ENCODE peak calls at places on chromosomes 16 and 17, in ten cellular contexts. Z, C, Q, G, E, T, L, J, B and W are unnamed samples.

GRCh38 chr17:3002538-3003301 is 60.7 kb downstream of the OR1D5 start:
- DNase-seq in Z (no peak), C (peak; percentile 28), Q (peak; percentile 49), G (no peak), E (no peak), T (no peak), L (no peak), J (no peak), B (no peak), W (no peak)

GRCh38 chr17:61408151-61409041 is 8.8 kb downstream of the TBX2 start:
- DNase-seq in Z (peak; percentile 1), C (peak; percentile 11), Q (no peak), G (peak; percentile 23), E (no peak), T (no peak), L (no peak), J (no peak), B (no peak), W (no peak)

GRCh38 chr16:86578056-86578455 is 293 bp upstream of the FOXL1 start:
- DNase-seq in Z (no peak), C (no peak), Q (no peak), G (no peak), E (no peak), T (no peak), L (no peak), J (no peak), B (no peak), W (no peak)

GRCh38 chr17:30969989-30970680 is 704 bp upstream of the RNF135 start:
- DNase-seq in Z (no peak), C (no peak), Q (no peak), G (no peak), E (no peak), T (no peak), L (no peak), J (peak; percentile 20), B (no peak), W (no peak)

GRCh38 chr17:76251478-76252039 is 11.3 kb upstream of the RNF157 start:
- DNase-seq in Z (no peak), C (no peak), Q (no peak), G (no peak), E (no peak), T (no peak), L (no peak), J (no peak), B (no peak), W (no peak)

GRCh38 chr17:7548585-7549400 is at the start of gene TNFSF12:
- DNase-seq in Z (peak; percentile 39), C (peak; percentile 56), Q (no peak), G (peak; percentile 76), E (no peak), T (no peak), L (peak; percentile 45), J (peak; percentile 77), B (no peak), W (no peak)

GRCh38 chr17:9845306-9845705 is 19.6 kb downstream of the GLP2R start:
- DNase-seq in Z (no peak), C (no peak), Q (no peak), G (no peak), E (no peak), T (no peak), L (no peak), J (no peak), B (no peak), W (no peak)

GRCh38 chr17:1100382-1100781 is 79.4 kb downstream of the ABR start:
- DNase-seq in Z (no peak), C (no peak), Q (no peak), G (no peak), E (no peak), T (no peak), L (no peak), J (no peak), B (no peak), W (no peak)

GRCh38 chr17:67336859-67337258 is 29.5 kb downstream of the PSMD12 start:
- DNase-seq in Z (no peak), C (no peak), Q (no peak), G (no peak), E (no peak), T (no peak), L (no peak), J (no peak), B (no peak), W (no peak)

GRCh38 chr16:4668313-4668960 is 24.9 kb upstream of the NUDT16L1 start:
- DNase-seq in Z (no peak), C (no peak), Q (no peak), G (no peak), E (no peak), T (no peak), L (no peak), J (no peak), B (no peak), W (no peak)

GRCh38 chr16:590165-590874 is 454 bp downstream of the RAB40C start:
- DNase-seq in Z (no peak), C (no peak), Q (no peak), G (no peak), E (no peak), T (no peak), L (no peak), J (peak; percentile 76), B (no peak), W (no peak)

GRCh38 chr16:49600541-49600940 is 226.9 kb downstream of the C16orf78 start:
- DNase-seq in Z (no peak), C (no peak), Q (no peak), G (no peak), E (no peak), T (no peak), L (no peak), J (no peak), B (no peak), W (no peak)

GRCh38 chr17:78337244-78338109 is 22.4 kb downstream of the SOCS3 start:
- DNase-seq in Z (no peak), C (no peak), Q (no peak), G (no peak), E (no peak), T (no peak), L (no peak), J (peak; percentile 85), B (no peak), W (no peak)

GRCh38 chr17:73304971-73305786 is 6.6 kb downstream of the CDC42EP4 start:
- DNase-seq in Z (no peak), C (no peak), Q (no peak), G (peak; percentile 87), E (no peak), T (no peak), L (no peak), J (peak; percentile 75), B (no peak), W (peak; percentile 21)

GRCh38 chr17:42118545-42118944 is 2.6 kb downstream of the KAT2A start:
- DNase-seq in Z (no peak), C (no peak), Q (peak; percentile 25), G (no peak), E (no peak), T (no peak), L (peak; percentile 37), J (no peak), B (no peak), W (no peak)

GRCh38 chr17:80034977-80035686 is 540 bp downstream of the TBC1D16 start:
- DNase-seq in Z (peak; percentile 29), C (no peak), Q (no peak), G (peak; percentile 54), E (peak; percentile 32), T (no peak), L (peak; percentile 8), J (peak; percentile 34), B (no peak), W (peak; percentile 8)

GRCh38 chr16:455453-455852 is 30.0 kb downstream of the RAB11FIP3 start:
- DNase-seq in Z (no peak), C (no peak), Q (no peak), G (no peak), E (no peak), T (no peak), L (no peak), J (no peak), B (no peak), W (no peak)

GRCh38 chr17:51056813-51057510 is 63.7 kb downstream of the SPAG9 start:
- DNase-seq in Z (peak; percentile 11), C (no peak), Q (peak; percentile 40), G (no peak), E (no peak), T (no peak), L (no peak), J (peak; percentile 77), B (no peak), W (peak; percentile 33)

GRCh38 chr16:70738083-70738977 is 52.5 kb upstream of the MTSS2 start:
- DNase-seq in Z (no peak), C (no peak), Q (no peak), G (peak; percentile 59), E (no peak), T (no peak), L (no peak), J (peak; percentile 87), B (no peak), W (no peak)